ENCODE peak calls at places on chromosome 18, in six cellular contexts. U is SK-MEL-5, X is epithelial cell of esophagus, Y is fibroblast of lung, G is tibial artery, E is BJ. I is an unnamed sample.

GRCh38 chr18:71252351-71252862 is 963.6 kb downstream of the SOCS6 start:
- DNase-seq in G (no peak), X (no peak), Y (no peak), E (no peak), U (no peak), I (no peak)

GRCh38 chr18:34493099-34493544 is 217.0 kb upstream of the DTNA start:
- DNase-seq in X (peak; percentile 89), Y (peak; percentile 89), G (peak; percentile 77), U (peak; percentile 7), E (no peak), I (peak; percentile 78)

GRCh38 chr18:41484069-41484468 is 471.0 kb upstream of the PIK3C3 start:
- DNase-seq in G (no peak), U (no peak), E (no peak), X (no peak), Y (no peak), I (no peak)

GRCh38 chr18:75075429-75075841 is 133.5 kb downstream of the PTGR3 start:
- DNase-seq in U (no peak), Y (no peak), G (no peak), X (no peak), E (no peak), I (no peak)

GRCh38 chr18:46448347-46448746 is 208.7 kb downstream of the LOXHD1 start:
- DNase-seq in U (no peak), E (no peak), G (no peak), X (no peak), Y (no peak), I (no peak)

GRCh38 chr18:3623769-3624545 is 174.0 kb downstream of the TGIF1 start:
- DNase-seq in E (peak; percentile 91), Y (peak; percentile 99), X (peak; percentile 96), U (peak; percentile 94), G (peak; percentile 64), I (peak; percentile 86)

GRCh38 chr18:8553611-8553924 is 55.7 kb upstream of the RAB12 start:
- DNase-seq in E (no peak), U (no peak), Y (no peak), G (no peak), X (peak; percentile 72), I (no peak)

GRCh38 chr18:32470136-32470712 is 458 bp downstream of the GAREM1 start:
- DNase-seq in Y (peak; percentile 51), X (peak; percentile 25), G (peak; percentile 32), E (no peak), U (peak; percentile 27), I (peak; percentile 74)